ENCODE peak calls at places on chromosomes 11 and 22, in four cellular contexts. X, J, T and B are unnamed samples.

GRCh38 chr22:20758688-20759087 is 15.2 kb upstream of the SERPIND1 start:
- DNase-seq in X (no peak), J (peak; percentile 56), T (peak; percentile 64), B (no peak)

GRCh38 chr22:40540265-40540664 is 96.3 kb downstream of the MRTFA start:
- DNase-seq in X (no peak), J (no peak), T (no peak), B (no peak)

GRCh38 chr11:119334173-119334930 is at the start of gene RNF26:
- DNase-seq in X (peak; percentile 97), J (peak; percentile 97), T (peak; percentile 98), B (peak; percentile 94)

GRCh38 chr22:49298834-49299750 is 528.6 kb downstream of the BRD1 start:
- DNase-seq in X (no peak), J (no peak), T (no peak), B (no peak)

GRCh38 chr11:110801328-110801727 is 89.1 kb upstream of the ARHGAP20 start:
- DNase-seq in X (no peak), J (no peak), T (no peak), B (no peak)

GRCh38 chr11:61688368-61689163 is 8.4 kb downstream of the DAGLA start:
- DNase-seq in X (no peak), J (no peak), T (no peak), B (no peak)

GRCh38 chr11:67178878-67179277 is 59.8 kb downstream of the KDM2A start:
- DNase-seq in X (no peak), J (no peak), T (no peak), B (no peak)

GRCh38 chr11:25794804-25795203 is 537.1 kb upstream of the ANO3 start:
- DNase-seq in X (no peak), J (no peak), T (no peak), B (no peak)

GRCh38 chr11:8227156-8228152 is 36.2 kb downstream of the LMO1 start:
- DNase-seq in X (no peak), J (no peak), T (no peak), B (no peak)

GRCh38 chr11:12195773-12196172 is 85.4 kb downstream of the MICAL2 start:
- DNase-seq in X (no peak), J (no peak), T (peak; percentile 65), B (no peak)

GRCh38 chr22:41256254-41256897 is 15.6 kb upstream of the CHADL start:
- DNase-seq in X (no peak), J (no peak), T (no peak), B (peak; percentile 64)

GRCh38 chr11:76623884-76624419 is 46.6 kb downstream of the LRRC32 start:
- DNase-seq in X (no peak), J (no peak), T (no peak), B (no peak)

GRCh38 chr11:82864268-82864667 is 36.0 kb downstream of the PRCP start:
- DNase-seq in X (peak; percentile 32), J (peak; percentile 57), T (peak; percentile 50), B (no peak)

GRCh38 chr11:32385998-32386397 is 49.3 kb downstream of the WT1 start:
- DNase-seq in X (peak; percentile 38), J (peak; percentile 17), T (peak; percentile 65), B (no peak)

GRCh38 chr11:35174666-35175065 is 35.7 kb downstream of the CD44 start:
- DNase-seq in X (no peak), J (no peak), T (no peak), B (no peak)

GRCh38 chr22:46368422-46368821 is 32.9 kb downstream of the TRMU start:
- DNase-seq in X (no peak), J (no peak), T (no peak), B (no peak)

GRCh38 chr22:41094036-41094435 is 1.6 kb downstream of the EP300 start:
- DNase-seq in X (no peak), J (peak; percentile 31), T (peak; percentile 42), B (no peak)

GRCh38 chr11:33778682-33779081 is 4.4 kb upstream of the FBXO3 start:
- DNase-seq in X (no peak), J (no peak), T (no peak), B (no peak)

GRCh38 chr11:116792869-116793475 is 1.3 kb upstream of the APOA5 start:
- DNase-seq in X (no peak), J (no peak), T (no peak), B (peak; percentile 57)

GRCh38 chr22:46063861-46064235 is 86.5 kb upstream of the PPARA start:
- DNase-seq in X (no peak), J (no peak), T (no peak), B (no peak)

GRCh38 chr22:19730662-19731360 is 7.5 kb downstream of the GP1BB start:
- DNase-seq in X (peak; percentile 50), J (peak; percentile 78), T (peak; percentile 99), B (peak; percentile 24)

GRCh38 chr11:80379620-80380278 is 938.9 kb upstream of the TENM4 start:
- DNase-seq in X (no peak), J (no peak), T (no peak), B (no peak)

GRCh38 chr22:17576475-17576874 is 13.2 kb downstream of the SLC25A18 start:
- DNase-seq in X (no peak), J (no peak), T (peak; percentile 32), B (no peak)

GRCh38 chr22:20131856-20132685 is 467 bp downstream of the ZDHHC8 start:
- DNase-seq in X (no peak), J (no peak), T (peak; percentile 59), B (no peak)

GRCh38 chr22:23396362-23397007 is 183.6 kb downstream of the IGLL1 start:
- DNase-seq in X (no peak), J (no peak), T (no peak), B (no peak)

GRCh38 chr11:47955356-47955755 is 25.0 kb upstream of the PTPRJ start:
- DNase-seq in X (no peak), J (no peak), T (no peak), B (no peak)

GRCh38 chr11:61618991-61619390 is 38.1 kb upstream of the SYT7 start:
- DNase-seq in X (no peak), J (no peak), T (no peak), B (no peak)

GRCh38 chr11:43835104-43835503 is 45.5 kb upstream of the ALKBH3 start:
- DNase-seq in X (no peak), J (no peak), T (no peak), B (no peak)

GRCh38 chr11:83115551-83115950 is 41.4 kb upstream of the PCF11 start:
- DNase-seq in X (no peak), J (peak; percentile 66), T (peak; percentile 22), B (no peak)

GRCh38 chr22:47225931-47226633 is 463.6 kb downstream of the TBC1D22A start:
- DNase-seq in X (no peak), J (no peak), T (no peak), B (no peak)

GRCh38 chr11:119578466-119579220 is 150.4 kb downstream of the NECTIN1 start:
- DNase-seq in X (no peak), J (no peak), T (no peak), B (no peak)

GRCh38 chr11:94134651-94135512 is 6.2 kb downstream of the PANX1 start:
- DNase-seq in X (no peak), J (no peak), T (peak; percentile 76), B (peak; percentile 69)
- TF ChIP-seq TCF7L2 in X (no peak), J (no peak), T (no peak), B (no peak)

GRCh38 chr11:107702723-107703122 is 9.1 kb downstream of the SLN start:
- DNase-seq in X (no peak), J (no peak), T (no peak), B (no peak)

GRCh38 chr11:107705027-107705426 is 6.8 kb downstream of the SLN start:
- DNase-seq in X (no peak), J (no peak), T (no peak), B (no peak)

GRCh38 chr11:107702109-107702660 is 9.7 kb downstream of the SLN start:
- DNase-seq in X (no peak), J (no peak), T (no peak), B (no peak)

GRCh38 chr11:107706531-107706930 is 5.3 kb downstream of the SLN start:
- DNase-seq in X (no peak), J (no peak), T (no peak), B (no peak)

GRCh38 chr11:107704432-107704831 is 7.4 kb downstream of the SLN start:
- DNase-seq in X (no peak), J (no peak), T (no peak), B (no peak)
- TF ChIP-seq TCF7L2 in X (no peak), J (no peak), T (no peak), B (no peak)

GRCh38 chr22:29475550-29475949 is 4.5 kb upstream of the NEFH start:
- DNase-seq in X (no peak), J (no peak), T (no peak), B (no peak)
- TF ChIP-seq TCF7L2 in X (no peak), J (no peak), T (no peak), B (no peak)

GRCh38 chr11:825366-826231 is 2.1 kb upstream of the CRACR2B start:
- DNase-seq in X (no peak), J (no peak), T (no peak), B (no peak)
- TF ChIP-seq TCF7L2 in X (no peak), J (no peak), T (no peak), B (no peak)

GRCh38 chr11:46706886-46707285 is 6.1 kb downstream of the ZNF408 start:
- DNase-seq in X (no peak), J (no peak), T (no peak), B (no peak)

GRCh38 chr11:46712874-46713576 is 6.0 kb upstream of the F2 start:
- DNase-seq in X (no peak), J (no peak), T (no peak), B (no peak)

GRCh38 chr11:46710821-46711269 is 8.2 kb upstream of the F2 start:
- DNase-seq in X (no peak), J (no peak), T (no peak), B (peak; percentile 86)

DNA sequence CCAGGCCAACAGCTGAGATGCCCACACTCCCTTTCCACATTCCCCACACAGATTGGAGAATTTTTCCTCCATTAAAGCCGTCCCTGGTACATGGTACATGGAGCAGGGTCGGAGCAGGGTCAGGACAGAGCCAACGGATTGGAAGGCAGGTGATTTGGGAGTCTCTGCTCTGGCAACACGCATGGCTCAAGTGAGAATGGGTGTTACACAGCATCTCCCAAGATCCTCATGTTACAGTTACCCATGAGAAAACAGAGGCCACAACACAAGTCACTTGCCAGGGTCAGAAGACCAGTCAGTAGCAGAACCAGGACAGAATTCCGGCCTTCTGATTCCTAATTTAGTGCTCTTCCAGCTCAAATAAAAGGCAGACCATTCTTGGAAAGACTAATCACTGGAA is 7.7 kb upstream of the F2 start:
- DNase-seq in X (no peak), J (no peak), T (no peak), B (no peak)
- TF ChIP-seq TCF7L2 in X (no peak), J (no peak), T (no peak), B (no peak)

GRCh38 chr11:124101722-124102121 is 13.5 kb upstream of the VWA5A start:
- DNase-seq in X (no peak), J (no peak), T (no peak), B (no peak)

GRCh38 chr11:124094731-124095130 is 20.5 kb upstream of the VWA5A start:
- DNase-seq in X (no peak), J (no peak), T (no peak), B (no peak)

GRCh38 chr11:124096364-124096763 is 18.9 kb upstream of the VWA5A start:
- DNase-seq in X (no peak), J (no peak), T (peak; percentile 74), B (no peak)

GRCh38 chr11:124098142-124098541 is 17.1 kb upstream of the VWA5A start:
- DNase-seq in X (no peak), J (no peak), T (no peak), B (no peak)
- TF ChIP-seq TCF7L2 in X (no peak), J (no peak), T (no peak), B (no peak)

GRCh38 chr22:31488988-31489617 is 539 bp downstream of the EIF4ENIF1 start:
- DNase-seq in X (no peak), J (no peak), T (peak; percentile 30), B (no peak)
- TF ChIP-seq TCF7L2 in X (no peak), J (no peak), T (no peak), B (no peak)